ENCODE peak calls at places on chromosomes 7 and 10, in four cellular contexts. J is neural crest cell, R is testis, U is RKO. T is an unnamed sample.
A peak's percentile ranks its signal among the peaks of the same experiment; 100 is the strongest.

GRCh38 chr10:116947838-116948529 is 57.0 kb downstream of the SHTN1 start:
- DNase-seq in U (peak; percentile 36), R (no peak), J (no peak), T (peak; percentile 15)

GRCh38 chr10:13690281-13690825 is 103.6 kb downstream of the PRPF18 start:
- DNase-seq in J (no peak), R (no peak), U (no peak), T (peak; percentile 29)

GRCh38 chr10:16902606-16903005 is 85.4 kb upstream of the RSU1 start:
- DNase-seq in R (no peak), J (no peak), U (no peak), T (no peak)

GRCh38 chr10:123491692-123492415 is 174.3 kb upstream of the GPR26 start:
- DNase-seq in U (no peak), J (no peak), R (no peak), T (no peak)

GRCh38 chr10:73785721-73786511 is 510 bp downstream of the ZSWIM8 start:
- DNase-seq in R (peak; percentile 32), U (peak; percentile 54), J (no peak), T (peak; percentile 26)

GRCh38 chr7:114854369-114854768 is 67.5 kb upstream of the MDFIC start:
- DNase-seq in R (no peak), U (no peak), J (no peak), T (no peak)

GRCh38 chr10:29229258-29229705 is 59.6 kb upstream of the LYZL1 start:
- DNase-seq in J (no peak), R (no peak), U (no peak), T (no peak)

GRCh38 chr7:79452495-79453265 is 787 bp downstream of the MAGI2 start:
- DNase-seq in R (peak; percentile 25), J (peak; percentile 19), U (no peak), T (no peak)

GRCh38 chr7:7274782-7275181 is 92.4 kb downstream of the C1GALT1 start:
- DNase-seq in U (peak; percentile 42), R (no peak), J (no peak), T (no peak)

GRCh38 chr7:73852500-73852899 is 8.5 kb upstream of the TMEM270 start:
- DNase-seq in R (no peak), J (no peak), U (no peak), T (no peak)

GRCh38 chr7:7181519-7182155 is 707 bp upstream of the C1GALT1 start:
- DNase-seq in U (peak; percentile 80), J (no peak), R (peak; percentile 39), T (peak; percentile 92)